ENCODE peak calls at places on chromosomes 4 and X, in five cellular contexts. Q is mesendoderm, H is trophoblast cell, U is neuronal stem cell, I is H9. T is an unnamed sample.

GRCh38 chr4:77776182-77777134 is 42.7 kb downstream of the CNOT6L start:
- DNase-seq in Q (no peak), H (peak), U (no peak), I (no peak), T (peak)

GRCh38 chrX:9785944-9786741 is at the start of gene SHROOM2:
- DNase-seq in Q (no peak), H (peak), U (no peak), I (no peak), T (no peak)

GRCh38 chr4:62670509-62670908 is 1470.4 kb downstream of the ADGRL3 start:
- DNase-seq in Q (no peak), H (no peak), U (no peak), I (no peak), T (no peak)

GRCh38 chrX:53716328-53717088 is 30.0 kb upstream of the HUWE1 start:
- DNase-seq in Q (no peak), H (no peak), U (no peak), I (no peak), T (peak)

GRCh38 chrX:84187501-84188319 is at the start of gene RPS6KA6:
- DNase-seq in Q (peak), H (peak), U (peak), I (peak), T (peak)

GRCh38 chr4:147138171-147138570 is 192.5 kb upstream of the TTC29 start:
- DNase-seq in Q (peak), H (no peak), U (no peak), I (no peak), T (peak)

GRCh38 chr4:31084806-31085416 is 364.7 kb downstream of the PCDH7 start:
- DNase-seq in Q (no peak), H (no peak), U (no peak), I (no peak), T (no peak)

GRCh38 chrX:133608406-133608805 is 193.1 kb upstream of the GPC4 start:
- DNase-seq in Q (no peak), H (no peak), U (no peak), I (no peak), T (peak)

GRCh38 chrX:131571348-131571747 is 27.5 kb downstream of the OR13H1 start:
- DNase-seq in Q (no peak), H (no peak), U (no peak), I (no peak), T (no peak)

GRCh38 chr4:58602022-58602421 is 1491.8 kb upstream of the IGFBP7 start:
- DNase-seq in Q (peak), H (no peak), U (no peak), I (no peak), T (no peak)

GRCh38 chrX:39835776-39836175 is 262.0 kb downstream of the BCOR start:
- DNase-seq in Q (no peak), H (no peak), U (no peak), I (no peak), T (no peak)

GRCh38 chr4:105128208-105128607 is 18.5 kb upstream of the TET2 start:
- DNase-seq in Q (no peak), H (no peak), U (no peak), I (no peak), T (no peak)

GRCh38 chrX:31397119-31397518 is 325.3 kb upstream of the FTHL17 start:
- DNase-seq in Q (no peak), H (no peak), U (no peak), I (no peak), T (peak)

GRCh38 chrX:131895807-131896206 is 127.3 kb upstream of the STK26 start:
- DNase-seq in Q (no peak), H (peak), U (no peak), I (no peak), T (no peak)

GRCh38 chr4:54568184-54568583 is 89.6 kb upstream of the KIT start:
- DNase-seq in Q (no peak), H (peak), U (no peak), I (no peak), T (peak)

GRCh38 chr4:132596186-132596585 is 552.9 kb upstream of the PCDH10 start:
- DNase-seq in Q (no peak), H (no peak), U (no peak), I (no peak), T (no peak)

GRCh38 chrX:94914235-94914634 is 1240.2 kb downstream of the FAM133A start:
- DNase-seq in Q (no peak), H (no peak), U (no peak), I (no peak), T (no peak)

DNA sequence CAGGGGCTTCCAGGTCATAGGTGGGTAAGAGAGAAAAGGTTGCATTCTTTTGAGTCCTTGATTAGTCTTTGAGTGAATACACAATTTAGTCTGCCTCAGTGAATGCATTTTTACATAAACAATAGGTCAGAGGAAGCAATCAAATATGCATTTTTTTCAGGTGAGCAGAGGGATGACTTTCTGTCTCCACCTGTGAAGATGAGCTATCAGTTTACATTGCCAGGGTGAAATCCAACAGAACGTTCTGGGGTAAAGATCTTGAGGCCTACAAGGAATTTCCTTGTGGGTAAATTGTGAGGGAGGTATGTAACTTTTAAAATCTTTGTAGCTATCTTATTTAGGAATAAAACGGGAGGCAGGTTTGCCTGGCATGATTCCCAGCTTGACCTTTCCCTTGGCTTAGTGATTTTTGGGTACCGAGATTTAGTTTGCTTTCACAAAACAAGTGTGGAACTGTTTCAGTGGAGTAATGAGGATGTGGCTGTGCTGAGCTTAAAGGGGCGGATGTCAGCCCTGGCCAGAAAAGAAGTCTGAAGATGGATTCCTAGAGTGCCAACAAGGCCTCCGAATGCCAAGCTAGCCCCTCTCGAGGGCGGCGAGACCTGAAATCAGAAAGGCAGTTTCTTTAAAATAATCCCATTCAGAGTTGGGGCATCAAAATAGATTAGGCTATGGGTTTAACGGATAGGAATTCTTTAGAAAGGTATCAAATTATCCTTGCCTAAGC is 29.5 kb downstream of the TMEM131L start:
- DNase-seq in Q (peak), H (no peak), U (no peak), I (no peak), T (no peak)
- H3K18ac ChIP-seq in Q (peak), H (no peak), U (no peak), I (no peak), T (no peak)

DNA sequence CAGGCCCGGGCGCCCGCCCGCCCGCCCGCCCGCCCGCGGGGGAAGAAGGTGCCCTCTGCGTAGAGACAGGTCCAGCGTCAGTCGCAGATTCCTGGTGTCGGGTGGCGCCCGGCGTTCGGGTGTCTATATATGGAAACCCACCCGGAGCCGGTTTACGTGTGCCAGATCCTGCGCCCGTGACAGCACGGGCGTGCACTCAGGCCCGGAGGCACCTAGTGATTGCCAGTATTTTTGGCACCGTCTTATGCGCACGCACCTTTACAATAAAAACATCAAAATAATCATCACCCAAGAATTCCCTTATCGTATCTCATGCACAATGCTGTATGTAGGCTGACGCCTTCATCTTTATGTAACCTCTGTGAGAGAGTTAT is 517 bp downstream of the SLC25A4 start:
- DNase-seq in Q (no peak), H (peak), U (no peak), I (no peak), T (peak)
- H3K18ac ChIP-seq in Q (peak), H (no peak), U (no peak), I (no peak), T (no peak)

DNA sequence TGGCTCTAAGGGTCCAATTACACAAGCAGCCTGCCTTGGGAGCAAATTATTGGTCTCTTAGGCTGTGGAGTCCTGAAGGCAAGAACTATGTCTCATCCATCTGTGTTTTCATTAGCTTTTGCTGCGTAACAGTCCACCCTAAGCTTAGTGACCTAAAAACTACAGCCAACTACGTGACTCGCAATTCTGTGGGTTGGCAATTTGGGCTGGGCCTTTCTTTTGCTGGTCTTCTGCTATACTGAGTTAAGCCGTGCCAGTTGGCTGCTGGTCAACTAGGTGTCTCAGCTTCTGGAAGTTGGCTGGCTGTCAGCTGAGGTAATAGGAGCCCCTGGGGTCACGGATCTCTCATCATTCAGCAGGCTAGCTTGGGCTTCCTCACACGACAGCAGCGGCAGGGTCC is 205.6 kb upstream of the S100G start:
- DNase-seq in Q (no peak), H (no peak), U (no peak), I (no peak), T (peak)
- H3K18ac ChIP-seq in Q (no peak), H (no peak), U (no peak), I (no peak), T (peak)

DNA sequence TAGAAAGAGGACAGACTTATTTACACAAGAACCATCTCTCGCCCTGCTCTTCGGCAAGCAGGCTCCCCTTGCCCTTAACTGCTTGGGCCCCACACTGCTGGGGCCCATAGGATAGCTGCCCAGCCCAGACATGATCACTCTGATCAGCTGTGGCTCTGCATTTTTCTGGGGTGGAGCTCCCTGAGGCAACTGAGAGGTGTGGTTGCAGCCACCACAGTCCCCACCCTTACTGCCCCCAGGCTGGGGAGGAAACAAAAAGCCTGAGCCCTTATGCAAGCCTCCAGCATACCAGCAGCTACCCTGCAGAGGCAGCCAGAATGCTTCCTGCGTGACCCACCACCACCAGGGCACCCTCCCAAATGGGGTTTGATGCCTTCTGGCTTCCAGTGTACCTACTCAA is 185.5 kb upstream of the ZCCHC13 start:
- DNase-seq in Q (peak), H (peak), U (no peak), I (no peak), T (no peak)
- H3K18ac ChIP-seq in Q (no peak), H (no peak), U (no peak), I (no peak), T (no peak)

GRCh38 chr4:7908668-7909067 is 31.0 kb downstream of the AFAP1 start:
- DNase-seq in Q (no peak), H (no peak), U (no peak), I (no peak), T (no peak)

GRCh38 chr4:7909966-7910720 is 29.5 kb downstream of the AFAP1 start:
- DNase-seq in Q (no peak), H (peak), U (no peak), I (no peak), T (peak)

GRCh38 chr4:7911044-7911578 is 28.6 kb downstream of the AFAP1 start:
- DNase-seq in Q (peak), H (peak), U (peak), I (peak), T (peak)

GRCh38 chr4:7909463-7909862 is 30.2 kb downstream of the AFAP1 start:
- DNase-seq in Q (no peak), H (peak), U (no peak), I (no peak), T (no peak)

DNA sequence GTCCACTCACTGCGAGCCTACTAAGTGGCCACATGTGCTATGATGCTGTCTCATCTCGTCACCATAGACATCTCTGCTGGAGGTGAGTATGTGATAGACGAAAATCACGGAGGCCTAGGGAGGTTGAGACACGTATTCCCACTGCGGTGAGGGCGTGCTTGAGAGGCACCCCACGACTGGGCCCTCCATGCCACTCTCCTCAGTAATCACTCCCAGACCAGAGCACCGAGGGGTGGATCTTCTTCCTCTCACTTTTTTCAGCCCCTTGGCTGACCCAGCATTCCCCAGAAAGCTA is 29.0 kb downstream of the AFAP1 start:
- DNase-seq in Q (no peak), H (no peak), U (no peak), I (no peak), T (no peak)
- H3K18ac ChIP-seq in Q (peak), H (peak), U (peak), I (peak), T (peak)

GRCh38 chrX:47146121-47146935 is 1.3 kb downstream of the RBM10 start:
- DNase-seq in Q (no peak), H (no peak), U (no peak), I (no peak), T (no peak)

GRCh38 chrX:47143894-47144625 is 442 bp downstream of the NDUFB11 start:
- DNase-seq in Q (no peak), H (no peak), U (no peak), I (no peak), T (peak)

GRCh38 chrX:47146936-47147859 is 2.2 kb downstream of the RBM10 start:
- DNase-seq in Q (no peak), H (no peak), U (no peak), I (no peak), T (no peak)

GRCh38 chrX:47145408-47146120 is 543 bp downstream of the RBM10 start:
- DNase-seq in Q (no peak), H (no peak), U (no peak), I (no peak), T (no peak)

DNA sequence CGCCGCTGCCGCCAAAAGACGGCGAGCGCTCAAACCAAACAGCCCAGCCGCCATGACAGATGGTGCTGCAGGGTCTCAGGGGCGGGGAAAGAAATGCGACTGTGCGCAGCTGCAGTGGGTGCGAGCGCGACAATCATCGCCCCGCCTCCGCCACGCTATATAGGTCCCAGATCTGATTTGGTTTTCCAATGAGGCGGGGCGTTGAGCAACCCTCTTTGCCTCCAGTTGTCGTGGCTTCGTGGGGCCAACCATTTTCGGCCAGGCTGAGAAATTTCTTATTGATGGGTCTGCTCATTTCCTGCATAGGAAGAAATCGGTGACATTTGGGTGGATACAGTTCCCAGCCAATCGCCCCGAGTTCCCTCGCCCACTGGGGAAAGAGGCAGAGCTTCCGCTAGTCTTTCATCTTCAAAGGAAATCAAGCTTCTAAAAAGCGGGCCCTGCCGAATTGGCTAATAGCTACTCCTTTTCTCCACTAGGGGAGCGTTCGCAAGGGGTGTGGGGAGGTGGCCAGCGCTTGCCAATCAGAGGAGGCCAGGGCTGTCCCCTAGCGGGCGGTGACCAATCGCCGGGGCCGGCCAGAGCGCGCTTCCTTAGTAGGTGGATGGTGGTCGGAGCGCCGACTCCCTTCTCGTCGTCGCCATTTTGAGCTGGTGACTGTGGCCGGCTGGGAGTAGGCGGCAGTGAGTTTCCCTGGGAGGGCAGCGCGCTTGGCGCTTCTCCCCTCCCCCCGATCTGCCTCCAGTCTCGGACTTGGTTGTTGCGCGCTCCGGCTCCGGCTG is at the start of the genes NDUFB11 and RBM10:
- DNase-seq in Q (peak), H (peak), U (peak), I (peak), T (peak)
- H3K18ac ChIP-seq in Q (peak), H (peak), U (peak), I (peak), T (peak)

GRCh38 chrX:32929040-32929439 is 282.3 kb downstream of the DMD start:
- DNase-seq in Q (no peak), H (no peak), U (no peak), I (no peak), T (no peak)
- H3K18ac ChIP-seq in Q (no peak), H (no peak), U (no peak), I (no peak), T (no peak)

GRCh38 chr4:15682790-15683495 is 1.3 kb downstream of the FAM200B start:
- DNase-seq in Q (no peak), H (no peak), U (no peak), I (no peak), T (peak)

GRCh38 chr4:15682340-15682725 is 706 bp downstream of the FAM200B start:
- DNase-seq in Q (no peak), H (no peak), U (no peak), I (no peak), T (no peak)

GRCh38 chr4:15681372-15682339 is at the start of gene FAM200B:
- DNase-seq in Q (peak), H (peak), U (peak), I (peak), T (peak)

GRCh38 chr4:15677507-15677988 is 4.1 kb upstream of the FAM200B start:
- DNase-seq in Q (peak), H (peak), U (no peak), I (no peak), T (peak)

GRCh38 chr4:15681067-15681371 is 608 bp upstream of the FAM200B start:
- DNase-seq in Q (no peak), H (no peak), U (no peak), I (no peak), T (no peak)
- H3K18ac ChIP-seq in Q (peak), H (peak), U (peak), I (peak), T (no peak)

DNA sequence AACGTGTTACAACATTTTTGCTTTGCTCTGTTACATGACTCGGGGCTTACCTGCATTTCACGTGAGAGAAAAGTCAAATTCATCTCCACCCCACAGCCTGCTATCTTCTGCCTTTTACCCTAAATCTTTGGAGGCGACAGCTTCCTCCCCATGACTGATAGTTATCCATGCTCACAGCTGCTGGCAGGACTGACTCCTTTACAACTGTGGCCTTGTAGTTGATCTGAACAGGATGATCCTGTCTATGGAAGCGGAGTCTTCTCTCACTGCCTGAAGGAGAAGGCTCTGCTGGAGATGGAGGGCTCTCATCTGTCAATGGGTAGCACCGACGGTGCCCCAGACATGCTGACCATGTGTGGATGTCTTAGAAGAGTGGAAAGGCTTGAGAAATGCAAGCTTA is 151.0 kb downstream of the CBR4 start:
- DNase-seq in Q (no peak), H (peak), U (no peak), I (no peak), T (no peak)
- H3K18ac ChIP-seq in Q (no peak), H (peak), U (no peak), I (no peak), T (peak)